ENCODE peak calls at places on chromosomes 7 and 10, in ten cellular contexts. Y is neural crest cell; W is transverse colon; T is glutamatergic neuron; C is adrenal gland; J is CD4-positive, alpha-beta T cell; D is mesothelial cell of epicardium; P is retinal pigment epithelial cell; F is HFF-Myc; V is astrocyte. H is an unnamed sample.

GRCh38 chr10:132638130-132638515 is 100.5 kb downstream of the INPP5A start:
- DNase-seq in T (peak; percentile 10), D (no peak), P (no peak), C (no peak), J (no peak), W (no peak), Y (no peak), V (no peak), F (no peak), H (no peak)

GRCh38 chr7:94042381-94042780 is 38.2 kb upstream of the BET1 start:
- DNase-seq in V (no peak), C (no peak), W (no peak), Y (no peak), J (no peak), T (no peak), F (no peak), D (no peak), P (no peak), H (no peak)

GRCh38 chr7:139842414-139843210 is 13.5 kb downstream of the TBXAS1 start:
- DNase-seq in Y (no peak), J (no peak), P (no peak), D (no peak), W (no peak), C (no peak), V (no peak), T (no peak), F (no peak), H (no peak)

GRCh38 chr10:112958275-112958995 is 8.4 kb downstream of the TCF7L2 start:
- DNase-seq in J (no peak), P (no peak), D (no peak), F (peak; percentile 90), V (peak; percentile 98), T (no peak), W (no peak), C (no peak), Y (no peak), H (no peak)

GRCh38 chr7:85471740-85472139 is 284.9 kb upstream of the SEMA3D start:
- DNase-seq in T (no peak), P (no peak), W (no peak), D (no peak), C (no peak), Y (no peak), F (peak; percentile 30), V (peak; percentile 86), J (no peak), H (no peak)

GRCh38 chr7:7789551-7789988 is 71.2 kb upstream of the RPA3 start:
- DNase-seq in P (no peak), W (no peak), T (no peak), V (no peak), Y (no peak), F (no peak), C (no peak), J (no peak), D (no peak), H (no peak)

GRCh38 chr10:133090101-133090500 is 2.4 kb downstream of the ADGRA1 start:
- DNase-seq in W (no peak), P (no peak), C (no peak), D (no peak), Y (no peak), J (no peak), F (no peak), V (no peak), T (peak; percentile 14), H (no peak)

GRCh38 chr10:132396495-132397035 is 435 bp upstream of the PWWP2B start:
- DNase-seq in F (no peak), T (peak; percentile 75), D (peak; percentile 75), W (peak; percentile 77), V (no peak), Y (peak; percentile 53), C (peak; percentile 74), P (no peak), J (peak; percentile 57), H (peak; percentile 51)

GRCh38 chr7:27110163-27110976 is 7.9 kb upstream of the HOXA2 start:
- DNase-seq in T (peak; percentile 59), Y (no peak), V (peak; percentile 97), P (no peak), F (no peak), W (peak; percentile 78), D (peak; percentile 93), C (no peak), J (no peak), H (no peak)

GRCh38 chr10:85225311-85225710 is 896.9 kb downstream of the CCSER2 start:
- DNase-seq in C (no peak), T (peak; percentile 40), W (no peak), F (no peak), V (no peak), Y (no peak), P (no peak), J (no peak), D (no peak), H (no peak)

GRCh38 chr10:85224366-85224960 is 896.1 kb downstream of the CCSER2 start:
- DNase-seq in F (no peak), W (no peak), D (no peak), T (peak; percentile 38), C (no peak), Y (no peak), J (no peak), V (no peak), P (no peak), H (no peak)

GRCh38 chr10:85222300-85222699 is 893.9 kb downstream of the CCSER2 start:
- DNase-seq in C (no peak), T (no peak), F (no peak), D (no peak), Y (no peak), J (no peak), V (no peak), W (no peak), P (no peak), H (no peak)
- TF ChIP-seq CTCF in C (no peak), T (no peak), F (no peak), D (no peak), Y (peak; percentile 26), J (no peak), V (no peak), W (no peak), P (no peak), H (no peak)

GRCh38 chr10:3163879-3164278 is 8.7 kb downstream of the PITRM1 start:
- DNase-seq in J (no peak), P (no peak), F (no peak), W (no peak), Y (no peak), V (no peak), D (no peak), T (no peak), C (no peak), H (no peak)

GRCh38 chr10:3159160-3159559 is 13.4 kb downstream of the PITRM1 start:
- DNase-seq in Y (no peak), F (no peak), D (no peak), P (no peak), V (no peak), W (no peak), C (no peak), J (no peak), T (no peak), H (no peak)

GRCh38 chr10:3165196-3165595 is 7.4 kb downstream of the PITRM1 start:
- DNase-seq in D (no peak), J (no peak), Y (no peak), W (no peak), P (no peak), C (no peak), V (no peak), F (no peak), T (no peak), H (no peak)

GRCh38 chr10:3166496-3167290 is 5.9 kb downstream of the PITRM1 start:
- DNase-seq in J (no peak), T (no peak), F (no peak), V (no peak), D (no peak), Y (no peak), C (no peak), W (no peak), P (no peak), H (no peak)

DNA sequence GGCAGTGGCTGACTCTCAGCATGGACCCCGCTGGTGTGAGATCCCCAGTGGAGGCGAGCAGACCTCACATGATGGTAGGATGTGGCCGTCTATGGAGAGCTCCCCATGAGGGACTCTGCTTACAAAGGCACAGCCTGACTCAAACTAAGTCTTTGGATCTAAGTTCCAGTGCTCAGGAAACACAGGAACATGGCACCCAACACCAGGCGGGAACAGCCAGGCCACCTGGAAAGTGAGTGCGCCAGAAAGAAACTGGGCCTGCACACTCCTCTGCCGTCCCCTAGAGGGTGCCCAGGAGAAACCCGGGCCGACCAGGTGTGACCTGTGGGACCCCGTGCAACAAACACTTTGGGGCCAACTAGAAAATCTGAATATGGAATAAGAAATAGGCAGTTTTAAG is 10.0 kb downstream of the PITRM1 start:
- DNase-seq in C (no peak), P (no peak), Y (no peak), W (no peak), V (no peak), F (no peak), D (no peak), J (no peak), T (no peak), H (no peak)
- TF ChIP-seq CTCF in C (no peak), P (peak; percentile 35), Y (peak; percentile 24), W (no peak), V (no peak), F (peak; percentile 22), D (no peak), J (no peak), T (no peak), H (no peak)

GRCh38 chr10:79068203-79068561 is 584 bp upstream of the ZMIZ1 start:
- DNase-seq in J (peak; percentile 25), C (peak; percentile 45), Y (no peak), V (no peak), T (no peak), F (no peak), P (no peak), W (no peak), D (no peak), H (no peak)

GRCh38 chr10:79070091-79070610 is 1.4 kb downstream of the ZMIZ1 start:
- DNase-seq in F (no peak), C (no peak), T (peak; percentile 55), Y (peak; percentile 20), P (no peak), W (peak; percentile 52), D (peak; percentile 49), V (no peak), J (no peak), H (no peak)

GRCh38 chr10:79070611-79071534 is 2.1 kb downstream of the ZMIZ1 start:
- DNase-seq in Y (peak; percentile 36), T (peak; percentile 59), V (peak; percentile 64), P (peak; percentile 81), D (peak; percentile 67), W (peak; percentile 94), J (no peak), F (no peak), C (peak; percentile 94), H (peak; percentile 96)

GRCh38 chr10:79068562-79069324 is at the start of gene ZMIZ1:
- DNase-seq in T (peak; percentile 86), P (peak; percentile 71), Y (peak; percentile 78), J (peak; percentile 77), C (peak; percentile 93), F (peak; percentile 71), W (peak; percentile 91), D (peak; percentile 92), V (peak; percentile 89), H (peak; percentile 91)

GRCh38 chr10:79069325-79070090 is 742 bp downstream of the ZMIZ1 start:
- DNase-seq in F (no peak), T (peak; percentile 59), V (no peak), P (no peak), W (peak; percentile 64), C (peak; percentile 59), J (peak; percentile 43), Y (peak; percentile 22), D (peak; percentile 65), H (no peak)
- TF ChIP-seq CTCF in F (no peak), T (no peak), V (no peak), P (peak; percentile 8), W (no peak), C (no peak), J (no peak), Y (no peak), D (no peak), H (no peak)

GRCh38 chr7:116495737-116496136 is 3.8 kb upstream of the CAV2 start:
- DNase-seq in J (no peak), C (no peak), Y (no peak), T (no peak), P (no peak), V (no peak), F (no peak), W (no peak), D (no peak), H (no peak)
- TF ChIP-seq CTCF in J (no peak), C (no peak), Y (no peak), T (no peak), P (no peak), V (no peak), F (no peak), W (no peak), D (no peak), H (no peak)